ENCODE peak calls at places on chromosomes 16 and 17, in four cellular contexts. I, B, H and R are unnamed samples.

GRCh38 chr17:81342062-81342699 is 47.1 kb upstream of the SLC38A10 start:
- DNase-seq in I (no peak), B (no peak), H (peak), R (no peak)

GRCh38 chr17:5365831-5366230 is 53.6 kb downstream of the NUP88 start:
- DNase-seq in I (no peak), B (no peak), H (no peak), R (no peak)

GRCh38 chr17:71023631-71024030 is 854.3 kb downstream of the KCNJ2 start:
- DNase-seq in I (no peak), B (no peak), H (peak), R (no peak)

GRCh38 chr17:50893183-50893993 is 27.2 kb upstream of the TOB1 start:
- DNase-seq in I (no peak), B (no peak), H (peak), R (no peak)

GRCh38 chr17:51805220-51805619 is 353.3 kb downstream of the CA10 start:
- DNase-seq in I (no peak), B (no peak), H (no peak), R (no peak)

GRCh38 chr16:68265078-68265925 is 976 bp downstream of the SLC7A6 start:
- DNase-seq in I (no peak), B (peak), H (peak), R (peak)

GRCh38 chr16:47732806-47733150 is 271.6 kb downstream of the PHKB start:
- DNase-seq in I (no peak), B (no peak), H (peak), R (no peak)

GRCh38 chr17:18381953-18382245 is 4.3 kb downstream of the EVPLL start:
- DNase-seq in I (no peak), B (no peak), H (no peak), R (no peak)

GRCh38 chr16:3542153-3542550 is 35.1 kb downstream of the NLRC3 start:
- DNase-seq in I (no peak), B (no peak), H (no peak), R (no peak)

GRCh38 chr16:85304337-85304736 is 192.1 kb upstream of the CIBAR2 start:
- DNase-seq in I (no peak), B (no peak), H (no peak), R (no peak)

GRCh38 chr17:42537826-42538451 is 1.9 kb downstream of the NAGLU start:
- DNase-seq in I (no peak), B (no peak), H (no peak), R (no peak)

GRCh38 chr16:24974859-24975258 is 40.3 kb downstream of the ARHGAP17 start:
- DNase-seq in I (no peak), B (no peak), H (no peak), R (no peak)

GRCh38 chr16:49890876-49891275 is 35.0 kb upstream of the ZNF423 start:
- DNase-seq in I (no peak), B (no peak), H (peak), R (no peak)

GRCh38 chr17:66420961-66421371 is 118.6 kb downstream of the PRKCA start:
- DNase-seq in I (no peak), B (no peak), H (peak), R (no peak)

GRCh38 chr16:66585477-66586239 is 6.4 kb downstream of the CMTM2 start:
- DNase-seq in I (no peak), B (no peak), H (no peak), R (no peak)

GRCh38 chr17:73478768-73479424 is 165.3 kb downstream of the SDK2 start:
- DNase-seq in I (no peak), B (no peak), H (no peak), R (no peak)

GRCh38 chr17:21301593-21302550 is 17.4 kb downstream of the MAP2K3 start:
- DNase-seq in I (no peak), B (no peak), H (no peak), R (no peak)

GRCh38 chr17:45703348-45703747 is 80.8 kb upstream of the CRHR1 start:
- DNase-seq in I (no peak), B (no peak), H (no peak), R (no peak)

GRCh38 chr17:77311371-77311981 is 170.7 kb downstream of the SEC14L1 start:
- DNase-seq in I (no peak), B (peak), H (no peak), R (no peak)

GRCh38 chr16:1444730-1445517 is 568 bp upstream of the CCDC154 start:
- DNase-seq in I (no peak), B (no peak), H (no peak), R (no peak)

GRCh38 chr16:28522792-28523191 is 16.0 kb downstream of the NUPR1 start:
- DNase-seq in I (no peak), B (no peak), H (no peak), R (no peak)

GRCh38 chr17:4241535-4241934 is 22.2 kb downstream of the ANKFY1 start:
- DNase-seq in I (no peak), B (no peak), H (no peak), R (no peak)

GRCh38 chr16:73636196-73636595 is 588.3 kb upstream of the ZFHX3 start:
- DNase-seq in I (no peak), B (no peak), H (no peak), R (no peak)